ENCODE peak calls at places on chromosomes 2 and 18, in eight cellular contexts. S is activated naive CD4-positive, alpha-beta T cell; Z is NCI-H69; M is nephron progenitor cell; T is ELF-1; P is T-helper 17 cell; R is cardiac fibroblast; O is NCI-H2107. U is an unnamed sample.

GRCh38 chr18:74689251-74689650 is 91.6 kb downstream of the ZNF407 start:
- DNase-seq in S (no peak), Z (no peak), M (no peak), T (no peak), P (no peak), R (peak; percentile 76), O (no peak), U (no peak)

GRCh38 chr2:28454016-28454930 is 41.6 kb upstream of the PLB1 start:
- DNase-seq in S (no peak), Z (no peak), M (no peak), T (no peak), P (no peak), R (peak; percentile 28), O (no peak), U (no peak)

GRCh38 chr2:216327447-216327846 is 44.8 kb downstream of the MARCHF4 start:
- DNase-seq in S (no peak), Z (no peak), M (no peak), T (no peak), P (no peak), R (no peak), O (no peak), U (no peak)

GRCh38 chr18:9975658-9976057 is 61.8 kb downstream of the VAPA start:
- DNase-seq in S (no peak), Z (peak; percentile 30), M (no peak), T (no peak), P (no peak), R (no peak), O (no peak), U (no peak)

GRCh38 chr2:181176540-181176939 is 196.1 kb downstream of the UBE2E3 start:
- DNase-seq in S (no peak), Z (peak; percentile 18), M (no peak), T (no peak), P (no peak), R (peak; percentile 9), O (no peak), U (no peak)

GRCh38 chr2:119823734-119824334 is 64.1 kb downstream of the PTPN4 start:
- DNase-seq in S (no peak), Z (peak; percentile 21), M (no peak), T (no peak), P (no peak), R (peak; percentile 71), O (peak; percentile 7), U (no peak)

GRCh38 chr2:231877533-231878456 is 48.4 kb downstream of the NPPC start:
- DNase-seq in S (no peak), Z (peak; percentile 52), M (no peak), T (peak; percentile 52), P (no peak), R (peak; percentile 25), O (peak; percentile 25), U (no peak)

GRCh38 chr2:102187191-102188150 is 648 bp downstream of the IL1RL2 start:
- DNase-seq in S (no peak), Z (no peak), M (peak; percentile 38), T (peak; percentile 57), P (peak; percentile 32), R (peak; percentile 57), O (no peak), U (peak; percentile 21)

GRCh38 chr2:172404824-172405223 is 22.6 kb upstream of the ITGA6 start:
- DNase-seq in S (no peak), Z (no peak), M (no peak), T (no peak), P (no peak), R (peak; percentile 79), O (no peak), U (no peak)

GRCh38 chr18:12628706-12629702 is 28.9 kb downstream of the SPIRE1 start:
- DNase-seq in S (no peak), Z (peak; percentile 79), M (no peak), T (no peak), P (no peak), R (peak; percentile 81), O (no peak), U (no peak)

GRCh38 chr2:181812106-181812745 is 79.3 kb upstream of the ITPRID2 start:
- DNase-seq in S (no peak), Z (no peak), M (no peak), T (no peak), P (no peak), R (peak; percentile 71), O (no peak), U (no peak)

GRCh38 chr2:120283649-120284048 is 31.0 kb downstream of the RALB start:
- DNase-seq in S (no peak), Z (no peak), M (no peak), T (peak; percentile 43), P (no peak), R (no peak), O (no peak), U (no peak)

GRCh38 chr2:200300650-200301314 is 5.7 kb upstream of the SPATS2L start:
- DNase-seq in S (no peak), Z (peak; percentile 9), M (no peak), T (peak; percentile 44), P (no peak), R (peak; percentile 53), O (no peak), U (no peak)

GRCh38 chr2:1047485-1047884 is 96.8 kb downstream of the SNTG2 start:
- DNase-seq in S (no peak), Z (no peak), M (no peak), T (no peak), P (no peak), R (peak; percentile 34), O (no peak), U (no peak)

GRCh38 chr18:76462326-76462694 is 32.7 kb downstream of the ZNF516 start:
- DNase-seq in S (no peak), Z (no peak), M (no peak), T (no peak), P (no peak), R (no peak), O (no peak), U (no peak)

GRCh38 chr2:126616606-126617069 is 39.3 kb upstream of the GYPC start:
- DNase-seq in S (no peak), Z (no peak), M (no peak), T (no peak), P (no peak), R (no peak), O (no peak), U (no peak)

GRCh38 chr2:88451647-88452150 is 794 bp downstream of the FOXI3 start:
- DNase-seq in S (no peak), Z (peak; percentile 61), M (no peak), T (peak; percentile 35), P (no peak), R (no peak), O (no peak), U (no peak)

GRCh38 chr2:212173771-212174510 is 364.7 kb downstream of the ERBB4 start:
- DNase-seq in S (no peak), Z (peak; percentile 86), M (no peak), T (no peak), P (no peak), R (peak; percentile 11), O (no peak), U (no peak)

GRCh38 chr2:128282976-128283810 is 35.5 kb downstream of the HS6ST1 start:
- DNase-seq in S (no peak), Z (no peak), M (no peak), T (no peak), P (no peak), R (no peak), O (no peak), U (no peak)

GRCh38 chr2:42092084-42092996 is 44.5 kb downstream of the PKDCC start:
- DNase-seq in S (no peak), Z (peak; percentile 71), M (no peak), T (peak; percentile 86), P (no peak), R (peak; percentile 52), O (no peak), U (no peak)

GRCh38 chr2:206693399-206694137 is 24.6 kb downstream of the DYTN start:
- DNase-seq in S (no peak), Z (peak; percentile 58), M (peak; percentile 33), T (peak; percentile 34), P (no peak), R (peak; percentile 84), O (peak; percentile 33), U (no peak)

GRCh38 chr2:39127973-39128372 is 7.1 kb upstream of the SOS1 start:
- DNase-seq in S (no peak), Z (no peak), M (no peak), T (no peak), P (no peak), R (peak; percentile 36), O (no peak), U (peak; percentile 93)

GRCh38 chr2:195658541-195658890 is 1.5 kb downstream of the SLC39A10 start:
- DNase-seq in S (no peak), Z (peak; percentile 75), M (no peak), T (no peak), P (no peak), R (peak; percentile 94), O (no peak), U (no peak)

GRCh38 chr2:25274868-25275574 is 66.7 kb downstream of the DNMT3A start:
- DNase-seq in S (no peak), Z (no peak), M (no peak), T (no peak), P (peak; percentile 51), R (peak; percentile 10), O (no peak), U (peak; percentile 44)

GRCh38 chr2:235533203-235533602 is 39.4 kb downstream of the AGAP1 start:
- DNase-seq in S (no peak), Z (no peak), M (no peak), T (no peak), P (no peak), R (no peak), O (no peak), U (no peak)

GRCh38 chr2:177332041-177332991 is 60.3 kb upstream of the AGPS start:
- DNase-seq in S (no peak), Z (peak; percentile 74), M (peak; percentile 37), T (peak; percentile 76), P (no peak), R (peak; percentile 84), O (peak; percentile 55), U (no peak)

GRCh38 chr2:240437861-240438809 is 2.7 kb downstream of the GPC1 start:
- DNase-seq in S (peak; percentile 41), Z (peak; percentile 43), M (peak; percentile 83), T (peak; percentile 83), P (peak; percentile 60), R (peak; percentile 69), O (no peak), U (peak; percentile 49)

GRCh38 chr2:76311713-76312112 is 601.0 kb upstream of the GCFC2 start:
- DNase-seq in S (no peak), Z (no peak), M (no peak), T (no peak), P (no peak), R (no peak), O (no peak), U (no peak)

GRCh38 chr2:226461981-226462380 is 337.6 kb downstream of the IRS1 start:
- DNase-seq in S (no peak), Z (no peak), M (no peak), T (no peak), P (no peak), R (no peak), O (no peak), U (no peak)

GRCh38 chr2:133561045-133561852 is 7.0 kb downstream of the NCKAP5 start:
- DNase-seq in S (no peak), Z (peak; percentile 24), M (no peak), T (no peak), P (no peak), R (peak; percentile 89), O (no peak), U (no peak)

GRCh38 chr2:231056453-231057416 is at the start of gene PSMD1:
- DNase-seq in S (peak; percentile 77), Z (peak; percentile 85), M (peak; percentile 97), T (peak; percentile 97), P (peak; percentile 85), R (peak; percentile 96), O (peak; percentile 86), U (peak; percentile 85)